ENCODE peak calls at places on chromosomes 1 and 21, in seven cellular contexts. A, L, J, I, U, G and Z are unnamed samples.

GRCh38 chr1:65050735-65051134 is 84.4 kb upstream of the JAK1 start:
- DNase-seq in A (no peak), L (peak), J (no peak), I (no peak), U (no peak), G (no peak), Z (no peak)

GRCh38 chr1:155379180-155379876 is 58.6 kb downstream of the RUSC1 start:
- DNase-seq in A (peak), L (no peak), J (no peak), I (no peak), U (no peak), G (no peak), Z (no peak)

GRCh38 chr1:109802136-109802900 is 38.6 kb upstream of the EPS8L3 start:
- DNase-seq in A (no peak), L (no peak), J (no peak), I (no peak), U (no peak), G (no peak), Z (no peak)

GRCh38 chr1:231724876-231725647 is 98.5 kb downstream of the DISC1 start:
- DNase-seq in A (no peak), L (no peak), J (peak), I (peak), U (no peak), G (no peak), Z (no peak)

GRCh38 chr1:102241431-102242338 is 245.0 kb upstream of the OLFM3 start:
- DNase-seq in A (no peak), L (no peak), J (no peak), I (no peak), U (no peak), G (no peak), Z (no peak)

GRCh38 chr1:10708807-10709523 is 87.5 kb downstream of the CASZ1 start:
- DNase-seq in A (no peak), L (no peak), J (no peak), I (no peak), U (no peak), G (no peak), Z (no peak)

GRCh38 chr21:41477641-41478318 is 30.2 kb downstream of the TMPRSS2 start:
- DNase-seq in A (peak), L (no peak), J (no peak), I (no peak), U (peak), G (no peak), Z (peak)

GRCh38 chr1:165595561-165595960 is 35.5 kb upstream of the MGST3 start:
- DNase-seq in A (no peak), L (no peak), J (no peak), I (no peak), U (no peak), G (no peak), Z (no peak)

GRCh38 chr1:93662481-93663190 is 19.0 kb downstream of the BCAR3 start:
- DNase-seq in A (no peak), L (no peak), J (no peak), I (no peak), U (no peak), G (no peak), Z (no peak)

GRCh38 chr1:227544067-227544655 is 19.2 kb upstream of the ZNF678 start:
- DNase-seq in A (no peak), L (no peak), J (no peak), I (no peak), U (no peak), G (no peak), Z (no peak)

GRCh38 chr1:84260852-84261518 is 40.5 kb upstream of the SAMD13 start:
- DNase-seq in A (no peak), L (peak), J (no peak), I (no peak), U (no peak), G (no peak), Z (no peak)

GRCh38 chr1:226977288-226977972 is 37.3 kb downstream of the COQ8A start:
- DNase-seq in A (no peak), L (no peak), J (no peak), I (no peak), U (no peak), G (no peak), Z (no peak)

GRCh38 chr1:224669400-224669799 is 53.3 kb downstream of the CNIH3 start:
- DNase-seq in A (no peak), L (no peak), J (no peak), I (no peak), U (no peak), G (no peak), Z (no peak)

GRCh38 chr1:206117151-206117948 is at the start of gene AVPR1B:
- DNase-seq in A (peak), L (peak), J (peak), I (no peak), U (no peak), G (peak), Z (peak)

GRCh38 chr1:84847253-84848247 is 45.5 kb downstream of the LPAR3 start:
- DNase-seq in A (peak), L (peak), J (peak), I (no peak), U (no peak), G (peak), Z (peak)

GRCh38 chr1:10825592-10825991 is 29.1 kb upstream of the CASZ1 start:
- DNase-seq in A (no peak), L (no peak), J (no peak), I (no peak), U (no peak), G (no peak), Z (no peak)

GRCh38 chr1:150385537-150386445 is 21.8 kb downstream of the RPRD2 start:
- DNase-seq in A (no peak), L (no peak), J (no peak), I (no peak), U (no peak), G (no peak), Z (no peak)

GRCh38 chr1:16208270-16208987 is 4.0 kb downstream of the ARHGEF19 start:
- DNase-seq in A (no peak), L (no peak), J (no peak), I (no peak), U (no peak), G (no peak), Z (no peak)

GRCh38 chr1:73886721-73887120 is 311.3 kb downstream of the LRRIQ3 start:
- DNase-seq in A (no peak), L (no peak), J (no peak), I (no peak), U (no peak), G (no peak), Z (no peak)

GRCh38 chr1:76059461-76059860 is 15.1 kb upstream of the ST6GALNAC3 start:
- DNase-seq in A (no peak), L (peak), J (no peak), I (no peak), U (no peak), G (no peak), Z (no peak)

GRCh38 chr1:203625623-203626189 is 926 bp upstream of the ATP2B4 start:
- DNase-seq in A (peak), L (no peak), J (peak), I (peak), U (no peak), G (no peak), Z (no peak)

GRCh38 chr21:39447264-39447663 is 1.7 kb upstream of the LCA5L start:
- DNase-seq in A (no peak), L (no peak), J (no peak), I (no peak), U (no peak), G (no peak), Z (no peak)

GRCh38 chr1:164092603-164093353 is 466.2 kb upstream of the PBX1 start:
- DNase-seq in A (no peak), L (no peak), J (no peak), I (no peak), U (no peak), G (no peak), Z (no peak)

GRCh38 chr21:45456014-45456835 is 51.3 kb downstream of the COL18A1 start:
- DNase-seq in A (no peak), L (no peak), J (no peak), I (no peak), U (no peak), G (peak), Z (no peak)

GRCh38 chr1:214602764-214603657 is at the start of gene CENPF:
- DNase-seq in A (peak), L (peak), J (peak), I (peak), U (peak), G (peak), Z (peak)

GRCh38 chr21:35840197-35840799 is 220.0 kb downstream of the SETD4 start:
- DNase-seq in A (peak), L (peak), J (peak), I (peak), U (no peak), G (peak), Z (peak)

GRCh38 chr1:156804572-156805243 is 11.9 kb downstream of the SH2D2A start:
- DNase-seq in A (no peak), L (peak), J (no peak), I (no peak), U (no peak), G (no peak), Z (peak)

GRCh38 chr1:215257280-215257679 is 174.7 kb downstream of the KCNK2 start:
- DNase-seq in A (no peak), L (no peak), J (no peak), I (no peak), U (no peak), G (no peak), Z (no peak)

GRCh38 chr1:162564762-162565218 is 3.3 kb downstream of the UAP1 start:
- DNase-seq in A (no peak), L (no peak), J (no peak), I (no peak), U (no peak), G (no peak), Z (no peak)

GRCh38 chr21:42432695-42433094 is 29.0 kb downstream of the UBASH3A start:
- DNase-seq in A (no peak), L (no peak), J (no peak), I (no peak), U (no peak), G (no peak), Z (no peak)

GRCh38 chr1:8740034-8740449 is 77.4 kb downstream of the RERE start:
- DNase-seq in A (no peak), L (no peak), J (no peak), I (no peak), U (no peak), G (no peak), Z (no peak)

GRCh38 chr1:159279754-159280153 is 22.4 kb upstream of the FCER1A start:
- DNase-seq in A (no peak), L (no peak), J (no peak), I (no peak), U (no peak), G (no peak), Z (no peak)

GRCh38 chr21:45590246-45590725 is 48.0 kb upstream of the SLC19A1 start:
- DNase-seq in A (no peak), L (no peak), J (peak), I (peak), U (no peak), G (peak), Z (no peak)

GRCh38 chr1:224503161-224504118 is 68.8 kb upstream of the WDR26 start:
- DNase-seq in A (peak), L (peak), J (peak), I (peak), U (peak), G (peak), Z (peak)

GRCh38 chr21:44006656-44007055 is 5.5 kb upstream of the TRAPPC10 start:
- DNase-seq in A (no peak), L (no peak), J (no peak), I (no peak), U (no peak), G (peak), Z (no peak)

GRCh38 chr1:93262645-93263044 is 82.1 kb downstream of the CCDC18 start:
- DNase-seq in A (no peak), L (no peak), J (no peak), I (no peak), U (no peak), G (no peak), Z (no peak)